ENCODE peak calls at places on chromosomes 13 and 19, in five cellular contexts. Z, F, D, O and M are unnamed samples.

GRCh38 chr19:33279430-33280350 is 22.6 kb downstream of the CEBPA start:
- DNase-seq in Z (no peak), O (no peak), F (no peak), D (no peak), M (no peak)

GRCh38 chr13:65882810-65883209 is 1347.3 kb downstream of the PCDH9 start:
- DNase-seq in F (no peak), D (no peak), O (no peak), Z (no peak), M (no peak)

GRCh38 chr19:30229524-30230174 is 142.5 kb upstream of the ZNF536 start:
- DNase-seq in D (no peak), O (no peak), Z (peak), F (no peak), M (no peak)

GRCh38 chr13:80336335-80336734 is 4.6 kb downstream of the SPRY2 start:
- DNase-seq in D (no peak), O (no peak), F (no peak), Z (no peak), M (no peak)

GRCh38 chr19:13705928-13706447 is 58.3 kb upstream of the MRI1 start:
- DNase-seq in Z (no peak), O (no peak), F (no peak), D (no peak), M (no peak)

GRCh38 chr19:1742989-1743696 is 10.2 kb upstream of the ONECUT3 start:
- DNase-seq in O (no peak), D (no peak), Z (no peak), F (no peak), M (no peak)

GRCh38 chr13:48775285-48775684 is 121.6 kb downstream of the CYSLTR2 start:
- DNase-seq in Z (no peak), O (no peak), F (no peak), D (no peak), M (no peak)

GRCh38 chr13:113938246-113938645 is 35.6 kb downstream of the C13orf46 start:
- DNase-seq in Z (no peak), F (no peak), D (no peak), O (no peak), M (no peak)

GRCh38 chr19:49468746-49469447 is 5.1 kb upstream of the FLT3LG start:
- DNase-seq in Z (no peak), O (no peak), D (peak), F (no peak), M (peak)

GRCh38 chr13:80235559-80236296 is 105.2 kb downstream of the SPRY2 start:
- DNase-seq in D (no peak), O (no peak), F (no peak), Z (peak), M (no peak)

GRCh38 chr19:18718015-18718526 is 34.6 kb downstream of the CRTC1 start:
- DNase-seq in Z (no peak), D (no peak), O (no peak), F (no peak), M (no peak)

GRCh38 chr13:50080158-50080855 is 65.1 kb downstream of the KCNRG start:
- DNase-seq in O (no peak), D (no peak), F (no peak), Z (peak), M (peak)

GRCh38 chr19:52665529-52665928 is 27.4 kb upstream of the ZNF83 start:
- DNase-seq in F (no peak), O (no peak), Z (no peak), D (no peak), M (no peak)